ENCODE peak calls at places on chromosome 9, in five cellular contexts. O, F, N, E and I are unnamed samples.

GRCh38 chr9:133135193-133135745 is 14.2 kb upstream of the RALGDS start:
- DNase-seq in N (peak; percentile 51), E (peak; percentile 90), O (no peak), F (peak; percentile 62), I (no peak)

GRCh38 chr9:72338631-72339030 is 26.4 kb downstream of the ZFAND5 start:
- DNase-seq in F (no peak), E (no peak), N (no peak), O (no peak), I (no peak)

GRCh38 chr9:89740722-89741121 is 135.9 kb downstream of the GADD45G start:
- DNase-seq in E (no peak), F (no peak), N (no peak), O (no peak), I (no peak)

GRCh38 chr9:23663125-23663524 is 162.9 kb downstream of the ELAVL2 start:
- DNase-seq in F (no peak), N (no peak), E (no peak), O (no peak), I (no peak)

GRCh38 chr9:120463765-120464164 is 116.2 kb downstream of the CDK5RAP2 start:
- DNase-seq in O (no peak), F (no peak), N (no peak), E (no peak), I (no peak)

GRCh38 chr9:79471577-79472543 is 99.9 kb upstream of the TLE4 start:
- DNase-seq in N (peak; percentile 91), E (no peak), F (peak; percentile 76), O (no peak), I (peak; percentile 23)

GRCh38 chr9:107872457-107873192 is 383.1 kb upstream of the KLF4 start:
- DNase-seq in F (no peak), O (peak; percentile 77), N (no peak), E (no peak), I (no peak)

GRCh38 chr9:123107639-123108285 is 74.3 kb downstream of the GPR21 start:
- DNase-seq in N (no peak), E (no peak), O (peak; percentile 76), F (no peak), I (no peak)

GRCh38 chr9:24479266-24479665 is 66.4 kb downstream of the IZUMO3 start:
- DNase-seq in E (no peak), O (no peak), F (no peak), N (no peak), I (no peak)

GRCh38 chr9:124392855-124393460 is 22.3 kb downstream of the PSMB7 start:
- DNase-seq in N (no peak), F (peak; percentile 27), O (peak; percentile 76), E (peak; percentile 39), I (no peak)

GRCh38 chr9:5593904-5594303 is 35.0 kb upstream of the RIC1 start:
- DNase-seq in F (no peak), N (no peak), O (no peak), E (no peak), I (no peak)

GRCh38 chr9:77456829-77457437 is 191.2 kb downstream of the GNA14 start:
- DNase-seq in E (peak; percentile 89), O (peak; percentile 97), F (peak; percentile 95), N (peak; percentile 91), I (peak; percentile 78)

GRCh38 chr9:18184034-18184800 is 289.7 kb upstream of the ADAMTSL1 start:
- DNase-seq in O (no peak), F (peak; percentile 8), E (no peak), N (no peak), I (no peak)

GRCh38 chr9:21555911-21556310 is 73.8 kb upstream of the IFNE start:
- DNase-seq in F (no peak), O (no peak), N (no peak), E (no peak), I (no peak)

GRCh38 chr9:132993511-132993939 is 15.0 kb downstream of the GFI1B start:
- DNase-seq in F (no peak), N (no peak), O (peak; percentile 58), E (no peak), I (no peak)

GRCh38 chr9:123044556-123044955 is 11.1 kb downstream of the GPR21 start:
- DNase-seq in O (no peak), E (no peak), F (no peak), N (no peak), I (no peak)

GRCh38 chr9:87285183-87285582 is 212.5 kb upstream of the DAPK1 start:
- DNase-seq in N (no peak), O (no peak), F (peak; percentile 61), E (no peak), I (no peak)

GRCh38 chr9:134602547-134603362 is 38.8 kb upstream of the COL5A1 start:
- DNase-seq in F (peak; percentile 26), N (peak; percentile 64), O (peak; percentile 81), E (peak; percentile 64), I (no peak)

GRCh38 chr9:125447202-125447802 is 185.7 kb downstream of the GAPVD1 start:
- DNase-seq in O (no peak), N (no peak), F (no peak), E (no peak), I (no peak)

GRCh38 chr9:125953314-125954019 is 206.3 kb downstream of the PBX3 start:
- DNase-seq in E (no peak), F (no peak), O (no peak), N (no peak), I (no peak)

GRCh38 chr9:131707677-131708612 is 31.9 kb downstream of the RAPGEF1 start:
- DNase-seq in F (peak; percentile 88), N (peak; percentile 44), E (no peak), O (no peak), I (peak; percentile 76)

GRCh38 chr9:14482856-14483255 is 168.9 kb upstream of the NFIB start:
- DNase-seq in O (no peak), F (no peak), E (no peak), N (no peak), I (no peak)

GRCh38 chr9:122120672-122121071 is 27.6 kb upstream of the TTLL11 start:
- DNase-seq in F (no peak), O (no peak), E (no peak), N (no peak), I (no peak)

GRCh38 chr9:112097712-112098688 is 77.1 kb downstream of the SUSD1 start:
- DNase-seq in E (peak; percentile 62), N (peak; percentile 43), O (peak; percentile 90), F (peak; percentile 67), I (peak; percentile 30)

GRCh38 chr9:135762921-135763320 is 60.9 kb downstream of the KCNT1 start:
- DNase-seq in E (no peak), F (no peak), O (no peak), N (no peak), I (no peak)

GRCh38 chr9:101711330-101711941 is 27.0 kb downstream of the GRIN3A start:
- DNase-seq in E (no peak), F (peak; percentile 23), N (no peak), O (peak; percentile 89), I (no peak)

GRCh38 chr9:106860731-106861584 is 2.0 kb upstream of the ZNF462 start:
- DNase-seq in E (no peak), O (peak; percentile 80), F (peak; percentile 20), N (no peak), I (peak; percentile 42)

GRCh38 chr9:20988061-20988460 is 43.4 kb downstream of the HACD4 start:
- DNase-seq in N (no peak), O (no peak), F (no peak), E (no peak), I (no peak)

GRCh38 chr9:116442528-116442927 is 244.6 kb upstream of the TRIM32 start:
- DNase-seq in N (no peak), F (no peak), O (no peak), E (no peak), I (no peak)

GRCh38 chr9:79360387-79361347 is 211.1 kb upstream of the TLE4 start:
- DNase-seq in O (peak; percentile 71), F (no peak), E (no peak), N (no peak), I (no peak)

GRCh38 chr9:5499889-5500398 is 10.4 kb upstream of the PDCD1LG2 start:
- DNase-seq in O (no peak), F (no peak), N (peak; percentile 34), E (no peak), I (no peak)

GRCh38 chr9:123942542-123942941 is 12.6 kb upstream of the DENND1A start:
- DNase-seq in O (no peak), F (no peak), E (no peak), N (peak; percentile 27), I (no peak)

GRCh38 chr9:34374905-34375552 is 1.7 kb downstream of the MYORG start:
- DNase-seq in N (no peak), O (peak; percentile 89), F (peak; percentile 88), E (no peak), I (no peak)
- H3K27ac ChIP-seq in N (no peak overlapping the region), O (no peak overlapping the region), F (peak overlapping the region; percentile 82), E (peak overlapping the region; percentile 39), I (no peak overlapping the region)

DNA sequence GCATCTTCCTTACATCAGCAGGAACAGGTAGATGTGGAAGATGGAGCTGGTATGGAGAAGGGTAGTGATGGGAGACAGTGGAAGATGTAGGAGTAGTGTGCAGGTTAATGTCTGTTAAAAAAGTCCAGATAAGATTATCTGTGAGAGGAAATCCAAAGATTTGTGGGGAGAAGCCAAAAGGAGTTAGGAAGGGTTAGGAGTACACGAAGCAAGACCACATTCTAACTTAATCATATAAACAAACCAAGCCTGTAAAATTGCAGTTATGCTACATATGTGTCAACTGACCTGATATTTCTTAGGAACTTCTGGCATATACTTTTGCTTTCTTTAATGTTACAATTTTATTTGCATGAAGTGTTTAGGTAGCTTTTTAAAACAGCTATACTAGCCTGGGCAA is 142.1 kb upstream of the DMRT1 start:
- DNase-seq in E (no peak), O (no peak), N (no peak), F (no peak), I (no peak)
- H3K4me1 ChIP-seq in E (peaks cover 5% of the 10 kb centered on the region), O (peaks cover 5% of the 10 kb centered on the region), N (peaks cover 64% of the 10 kb centered on the region), F (peaks cover 18% of the 10 kb centered on the region), I (peaks cover 100% of the 10 kb centered on the region)

DNA sequence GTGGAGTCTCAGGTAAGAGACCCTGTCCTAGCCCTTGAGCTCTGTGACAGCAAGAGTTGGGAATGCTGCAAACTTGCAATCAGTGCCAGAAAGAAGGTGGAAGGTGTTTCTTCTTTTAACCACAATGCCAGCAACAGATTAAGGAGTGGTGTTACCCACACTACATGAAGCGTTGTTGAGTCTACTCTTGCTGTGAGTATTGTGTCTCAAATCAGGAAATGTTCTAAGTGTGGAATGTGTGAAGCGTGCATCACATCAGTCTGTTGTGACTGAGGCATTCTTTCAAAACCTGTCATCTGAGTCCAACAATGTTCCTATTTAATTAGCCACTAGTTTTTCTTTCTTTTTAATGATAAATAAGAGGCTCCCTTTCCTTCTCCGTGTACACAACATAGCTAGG is 2.9 kb upstream of the LURAP1L start:
- DNase-seq in N (no peak), F (no peak), O (no peak), E (no peak), I (no peak)
- H3K4me3 ChIP-seq in N (no peak overlapping the region), F (no peak overlapping the region), O (no peak overlapping the region), E (no peak overlapping the region), I (no peak overlapping the region)

DNA sequence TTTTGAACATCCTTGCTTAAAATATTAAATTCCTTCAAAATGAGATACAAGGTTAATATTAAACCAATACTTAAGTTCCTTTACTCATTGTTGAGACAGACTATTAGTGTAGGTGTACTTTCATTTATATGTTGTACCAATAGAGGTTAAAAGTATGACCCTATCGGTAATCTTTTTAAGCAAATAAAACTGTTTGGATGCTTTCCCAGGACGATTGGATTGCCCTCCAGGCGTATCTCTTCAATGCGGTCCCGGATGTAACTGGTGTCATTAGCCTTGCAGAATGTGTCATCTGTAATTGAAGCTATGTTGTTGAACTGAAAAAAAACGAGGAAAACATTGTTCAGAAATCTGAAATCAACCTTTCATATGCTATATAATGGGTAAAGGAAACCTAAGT is 18.9 kb downstream of the OGN start:
- DNase-seq in E (no peak), F (no peak), O (no peak), N (no peak), I (no peak)
- H3K27ac ChIP-seq in E (no peak overlapping the region), F (no peak overlapping the region), O (no peak overlapping the region), N (peak overlapping the region; percentile 61), I (peak overlapping the region; percentile 39)